ENCODE peak calls at places on chromosomes 12 and 14, in four cellular contexts. K is GM12878, Y is K562, W is HCT116. U is an unnamed sample.

GRCh38 chr12:11793896-11794295 is 144.4 kb downstream of the ETV6 start:
- DNase-seq in Y (no peak), K (no peak), W (no peak), U (no peak)

GRCh38 chr12:27653661-27654060 is 42.6 kb upstream of the REP15 start:
- DNase-seq in W (no peak), K (no peak), Y (no peak), U (no peak)

GRCh38 chr12:100668939-100669536 is 95.6 kb downstream of the GAS2L3 start:
- DNase-seq in K (no peak), Y (peak; percentile 63), W (peak; percentile 66), U (peak; percentile 61)

GRCh38 chr14:80390911-80391310 is 179.6 kb upstream of the DIO2 start:
- DNase-seq in W (no peak), Y (no peak), K (no peak), U (peak; percentile 13)

GRCh38 chr12:103495158-103495782 is 498 bp downstream of the C12orf42 start:
- DNase-seq in K (no peak), Y (peak; percentile 36), W (no peak), U (peak; percentile 53)

GRCh38 chr12:121114019-121114639 is 18.5 kb upstream of the P2RX7 start:
- DNase-seq in K (no peak), Y (no peak), W (no peak), U (no peak)

GRCh38 chr14:35879654-35880249 is 53.6 kb downstream of the BRMS1L start:
- DNase-seq in K (no peak), W (peak; percentile 18), Y (no peak), U (no peak)

GRCh38 chr12:115572440-115572839 is 705.1 kb downstream of the MED13L start:
- DNase-seq in K (peak; percentile 86), W (no peak), Y (no peak), U (no peak)

GRCh38 chr12:39946361-39946948 is 159.4 kb downstream of the SLC2A13 start:
- DNase-seq in K (no peak), W (no peak), Y (no peak), U (no peak)

GRCh38 chr14:102575479-102576428 is 16.7 kb upstream of the RCOR1 start:
- DNase-seq in K (no peak), Y (no peak), W (no peak), U (no peak)

DNA sequence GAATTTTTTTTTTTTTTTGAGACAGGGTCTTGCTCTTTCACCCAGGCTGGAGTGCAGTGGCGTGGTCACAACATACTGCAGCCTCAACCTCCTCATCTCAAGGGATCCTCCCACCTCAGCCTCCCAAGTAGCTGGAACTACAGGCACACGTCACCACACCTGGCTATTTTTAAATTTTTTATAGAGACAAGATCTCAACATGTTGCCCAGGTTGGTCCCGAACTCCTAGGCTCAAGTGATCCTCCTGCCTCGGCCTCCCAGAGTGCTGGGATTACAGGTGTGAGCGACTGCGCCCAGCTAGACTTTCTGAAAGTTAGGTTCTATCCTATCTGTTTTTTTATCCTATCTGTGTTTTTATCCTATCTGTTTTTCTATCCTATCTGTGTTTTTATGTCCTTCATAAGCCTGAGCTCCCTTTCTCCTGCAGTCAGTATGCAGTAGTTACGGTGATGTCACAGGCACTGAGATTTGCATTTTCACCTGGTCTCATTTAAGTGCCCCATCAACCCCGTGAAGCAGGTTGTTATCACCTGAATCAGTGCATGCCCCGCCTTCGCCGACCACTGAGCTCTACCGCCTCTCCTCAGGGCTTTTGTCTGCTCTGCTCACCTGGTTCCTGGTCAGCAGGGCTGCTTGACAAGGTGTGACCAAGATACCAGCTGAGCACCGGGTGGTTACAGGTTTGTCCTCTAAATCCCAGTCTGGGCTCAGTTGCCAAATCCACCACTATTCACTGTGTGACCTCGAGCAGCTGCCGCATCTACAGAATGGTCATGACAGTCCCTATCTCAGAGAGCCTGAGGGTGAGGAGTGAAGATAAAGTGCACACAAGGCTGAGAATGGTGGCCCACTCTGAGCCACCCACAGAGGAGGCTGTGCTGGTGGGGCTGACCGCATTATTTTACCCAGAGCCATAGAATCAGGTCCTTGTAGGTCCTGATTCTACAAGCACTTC is 33.1 kb downstream of the SYNDIG1L start:
- DNase-seq in W (no peak), Y (no peak), K (no peak), U (no peak)
- TF ChIP-seq EGR1 in W (no peak), Y (no peak), K (no peak), U (no peak)

GRCh38 chr14:77721437-77721836 is 13.5 kb downstream of the SLIRP start:
- DNase-seq in W (no peak), Y (no peak), K (no peak), U (no peak)
- TF ChIP-seq EGR1 in W (no peak), Y (no peak), K (no peak), U (no peak)

GRCh38 chr12:96194901-96195844 is 998 bp downstream of the ELK3 start:
- DNase-seq in Y (peak; percentile 29), W (peak; percentile 75), K (peak; percentile 80), U (peak; percentile 68)
- TF ChIP-seq EGR1 in Y (no peak), W (no peak), K (no peak), U (no peak)

DNA sequence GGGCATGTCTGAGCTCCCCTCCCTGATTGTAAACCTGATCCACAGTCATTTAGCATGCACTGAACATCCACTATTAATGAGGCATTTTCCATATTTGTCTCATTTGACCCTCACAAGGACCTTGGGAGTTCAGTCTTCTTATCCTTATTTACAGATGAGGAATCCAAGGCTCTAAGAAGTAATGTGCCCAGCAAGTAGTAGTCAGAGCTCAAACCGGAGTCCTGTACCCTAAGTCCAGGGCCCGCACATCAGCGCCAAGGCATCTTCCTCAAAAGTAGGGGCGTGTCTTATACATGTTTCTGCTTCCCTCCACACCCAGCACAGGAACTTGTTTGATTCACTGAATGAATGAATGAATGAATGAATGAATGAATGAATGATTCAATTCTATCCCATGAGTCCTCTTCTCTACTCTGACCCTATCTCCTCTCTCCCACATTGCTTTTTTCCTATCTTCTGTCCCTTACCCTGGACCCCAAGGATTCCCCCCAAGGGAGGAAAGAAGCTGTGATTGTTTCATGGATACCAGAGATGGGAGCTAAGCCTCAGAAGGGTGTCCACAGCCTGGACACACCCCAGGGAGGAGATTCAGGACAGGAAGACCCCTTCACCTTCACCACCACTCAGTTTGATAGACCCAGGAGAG is 21.8 kb upstream of the KRT8 start:
- DNase-seq in K (no peak), W (no peak), Y (no peak), U (no peak)
- TF ChIP-seq EGR1 in K (no peak), W (no peak), Y (no peak), U (no peak)

GRCh38 chr14:21825845-21826244 is 152.2 kb upstream of the OR4E1 start:
- DNase-seq in Y (no peak), K (no peak), W (no peak), U (no peak)

GRCh38 chr14:21822109-21822508 is 148.5 kb upstream of the OR4E1 start:
- DNase-seq in Y (no peak), K (no peak), W (no peak), U (no peak)

GRCh38 chr14:21825147-21825743 is 151.6 kb upstream of the OR4E1 start:
- DNase-seq in K (no peak), Y (peak; percentile 51), W (peak; percentile 48), U (no peak)
- TF ChIP-seq EGR1 in K (no peak), Y (no peak), W (no peak), U (no peak)

DNA sequence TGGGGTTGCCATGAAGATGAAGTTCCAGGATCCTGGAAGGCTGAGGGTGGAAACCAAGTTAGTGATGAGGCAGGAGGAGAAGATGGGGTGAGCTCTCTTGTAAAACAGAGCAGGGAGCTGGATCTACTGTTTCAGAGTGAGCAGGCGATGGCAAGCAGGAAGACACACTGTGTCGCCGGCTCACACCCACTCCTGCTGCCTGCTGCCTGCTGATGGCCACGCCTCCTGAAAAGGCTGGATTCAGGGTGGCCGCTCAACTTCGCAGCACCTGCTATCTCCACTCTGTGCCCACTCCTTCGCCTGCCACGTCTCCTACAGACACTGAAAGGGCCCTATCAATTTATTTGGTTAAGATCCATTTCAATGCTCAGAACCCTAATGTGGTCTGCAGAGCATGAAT is 96.1 kb downstream of the RBM19 start:
- DNase-seq in W (no peak), Y (no peak), K (no peak), U (no peak)
- TF ChIP-seq EGR1 in W (no peak), Y (no peak), K (no peak), U (no peak)

GRCh38 chr14:24605435-24606190 is 3.9 kb downstream of the GZMH start:
- DNase-seq in Y (peak; percentile 40), K (no peak), W (peak; percentile 10), U (peak; percentile 21)
- TF ChIP-seq EGR1 in Y (no peak), K (no peak), W (no peak), U (no peak)

GRCh38 chr12:49537231-49537708 is 1.6 kb upstream of the KCNH3 start:
- DNase-seq in W (no peak), K (no peak), Y (no peak), U (no peak)
- TF ChIP-seq EGR1 in W (no peak), K (no peak), Y (no peak), U (no peak)